ENCODE peak calls at places on chromosome 3, in ten cellular contexts. T is stimulated activated naive CD8-positive, alpha-beta T cell treated with anti-CD3 and anti-CD28 coated beads, Interleukin-15, Interleukin-2, amounts not matched to agents 100 U/mL and 50 U/mL, for 24 hours; W is choroid plexus epithelial cell; J is NCI-H1417; Z is pulmonary artery endothelial cell; L is GM13976; U is midbrain; V is CD8-positive, alpha-beta T cell; X is stimulated activated CD8-positive, alpha-beta memory T cell treated with anti-CD3 and anti-CD28 coated beads, Interleukin-15, amount 100 ng/mL, for 4 hours; P is NCI-H460. D is an unnamed sample.

GRCh38 chr3:63051920-63052319 is 176.7 kb upstream of the CADPS start:
- DNase-seq in T (no peak), W (no peak), J (no peak), Z (no peak), L (no peak), U (no peak), V (no peak), X (no peak), P (no peak), D (no peak)

GRCh38 chr3:136567599-136568188 is 184.5 kb downstream of the STAG1 start:
- DNase-seq in T (no peak), W (no peak), J (no peak), Z (no peak), L (no peak), U (no peak), V (no peak), X (no peak), P (no peak), D (no peak)

GRCh38 chr3:132638721-132639120 is 20.9 kb downstream of the ACAD11 start:
- DNase-seq in T (no peak), W (no peak), J (no peak), Z (no peak), L (no peak), U (no peak), V (no peak), X (no peak), P (no peak), D (no peak)

GRCh38 chr3:180329847-180330246 is 272.1 kb upstream of the TTC14 start:
- DNase-seq in T (no peak), W (no peak), J (no peak), Z (no peak), L (no peak), U (no peak), V (no peak), X (no peak), P (no peak), D (no peak)

GRCh38 chr3:34037263-34037662 is 238.8 kb downstream of the PDCD6IP start:
- DNase-seq in T (no peak), W (no peak), J (no peak), Z (no peak), L (no peak), U (no peak), V (no peak), X (no peak), P (no peak), D (no peak)

GRCh38 chr3:43389388-43390254 is 103.3 kb downstream of the SNRK start:
- DNase-seq in T (peak; percentile 63), W (peak; percentile 79), J (no peak), Z (peak; percentile 99), L (no peak), U (no peak), V (peak; percentile 80), X (peak; percentile 52), P (peak; percentile 1), D (peak; percentile 47)

GRCh38 chr3:156763386-156763785 is 62.8 kb upstream of the LEKR1 start:
- DNase-seq in T (no peak), W (no peak), J (no peak), Z (no peak), L (no peak), U (no peak), V (no peak), X (no peak), P (no peak), D (no peak)

GRCh38 chr3:136512391-136512790 is 239.8 kb downstream of the STAG1 start:
- DNase-seq in T (no peak), W (peak; percentile 5), J (no peak), Z (no peak), L (no peak), U (no peak), V (no peak), X (no peak), P (no peak), D (no peak)

GRCh38 chr3:61574854-61575253 is 13.5 kb downstream of the PTPRG start:
- DNase-seq in T (no peak), W (peak; percentile 99), J (no peak), Z (no peak), L (no peak), U (no peak), V (no peak), X (no peak), P (no peak), D (no peak)

GRCh38 chr3:184718431-184718830 is 6.6 kb upstream of the MAGEF1 start:
- DNase-seq in T (no peak), W (no peak), J (no peak), Z (no peak), L (no peak), U (no peak), V (no peak), X (no peak), P (no peak), D (no peak)

GRCh38 chr3:121514496-121514895 is 31.3 kb downstream of the POLQ start:
- DNase-seq in T (no peak), W (no peak), J (no peak), Z (no peak), L (no peak), U (no peak), V (no peak), X (no peak), P (no peak), D (no peak)

GRCh38 chr3:89184596-89184995 is 77.2 kb downstream of the EPHA3 start:
- DNase-seq in T (no peak), W (no peak), J (no peak), Z (no peak), L (no peak), U (no peak), V (no peak), X (no peak), P (no peak), D (no peak)

GRCh38 chr3:186991470-186991869 is 61.1 kb downstream of the ST6GAL1 start:
- DNase-seq in T (no peak), W (no peak), J (no peak), Z (no peak), L (no peak), U (no peak), V (no peak), X (no peak), P (no peak), D (no peak)

GRCh38 chr3:87127286-87127685 is 99.8 kb upstream of the CHMP2B start:
- DNase-seq in T (no peak), W (peak; percentile 10), J (no peak), Z (no peak), L (no peak), U (no peak), V (no peak), X (no peak), P (no peak), D (no peak)

GRCh38 chr3:114878119-114878839 is 268.8 kb downstream of the ZBTB20 start:
- DNase-seq in T (no peak), W (peak; percentile 50), J (peak; percentile 64), Z (no peak), L (no peak), U (no peak), V (no peak), X (no peak), P (no peak), D (peak; percentile 10)

GRCh38 chr3:178385280-178385952 is 150.8 kb upstream of the KCNMB2 start:
- DNase-seq in T (no peak), W (peak; percentile 76), J (peak; percentile 23), Z (no peak), L (peak; percentile 41), U (peak; percentile 47), V (no peak), X (no peak), P (peak; percentile 29), D (peak; percentile 27)

GRCh38 chr3:192857148-192857735 is 60.4 kb downstream of the MB21D2 start:
- DNase-seq in T (no peak), W (no peak), J (no peak), Z (no peak), L (no peak), U (no peak), V (no peak), X (no peak), P (no peak), D (no peak)

GRCh38 chr3:132256984-132257383 is 60.2 kb upstream of the ACP3 start:
- DNase-seq in T (no peak), W (peak; percentile 88), J (no peak), Z (peak; percentile 19), L (no peak), U (peak; percentile 43), V (no peak), X (no peak), P (peak; percentile 40), D (peak; percentile 14)

D was measured in RWPE1.